ENCODE peak calls at places on chromosomes 4 and X, in eight cellular contexts. C is aorta; O is tibial nerve; J is HL-60; Y is CD8-positive, alpha-beta memory T cell; Z is tibial artery; U is vagina; Q is IMR-90. W is an unnamed sample.

GRCh38 chrX:132094169-132094568 is 33.7 kb downstream of the FRMD7 start:
- DNase-seq in C (no peak), O (no peak), J (no peak), Y (no peak), Z (no peak), U (no peak), Q (no peak), W (no peak)

GRCh38 chr4:65976287-65976686 is 306.0 kb upstream of the EPHA5 start:
- DNase-seq in C (no peak), O (no peak), J (no peak), Y (no peak), Z (no peak), U (no peak), Q (no peak), W (no peak)

GRCh38 chr4:147916351-147916750 is 184.5 kb downstream of the ARHGAP10 start:
- DNase-seq in C (no peak), O (no peak), J (no peak), Y (no peak), Z (no peak), U (no peak), Q (no peak), W (no peak)

GRCh38 chr4:87677731-87678130 is 27.7 kb downstream of the DMP1 start:
- DNase-seq in C (no peak), O (peak; percentile 49), J (no peak), Y (no peak), Z (no peak), U (no peak), Q (no peak), W (no peak)

GRCh38 chrX:120751683-120752082 is 121.8 kb upstream of the C1GALT1C1 start:
- DNase-seq in C (no peak), O (no peak), J (no peak), Y (no peak), Z (no peak), U (no peak), Q (no peak), W (no peak)

GRCh38 chrX:10199212-10199611 is 42.4 kb downstream of the CLCN4 start:
- DNase-seq in C (no peak), O (peak; percentile 45), J (peak; percentile 95), Y (no peak), Z (peak; percentile 69), U (no peak), Q (peak; percentile 67), W (no peak)

GRCh38 chrX:30657542-30658238 is 4.5 kb downstream of the GK start:
- DNase-seq in C (no peak), O (no peak), J (no peak), Y (no peak), Z (no peak), U (no peak), Q (peak; percentile 69), W (no peak)

GRCh38 chr4:39526810-39527295 is 386 bp downstream of the UGDH start:
- DNase-seq in C (no peak), O (peak; percentile 18), J (no peak), Y (peak; percentile 49), Z (no peak), U (peak; percentile 89), Q (no peak), W (no peak)

GRCh38 chr4:130210871-130211270 is 1114.9 kb downstream of the C4orf33 start:
- DNase-seq in C (no peak), O (no peak), J (no peak), Y (no peak), Z (no peak), U (no peak), Q (no peak), W (no peak)

GRCh38 chrX:16559206-16559619 is 90.7 kb upstream of the S100G start:
- DNase-seq in C (no peak), O (no peak), J (no peak), Y (no peak), Z (no peak), U (no peak), Q (peak; percentile 43), W (no peak)

GRCh38 chr4:88735554-88735953 is 37.9 kb upstream of the NAP1L5 start:
- DNase-seq in C (no peak), O (no peak), J (no peak), Y (no peak), Z (no peak), U (no peak), Q (peak; percentile 40), W (no peak)

GRCh38 chr4:3512279-3512678 is 19.9 kb downstream of the LRPAP1 start:
- DNase-seq in C (no peak), O (no peak), J (no peak), Y (no peak), Z (peak; percentile 82), U (no peak), Q (no peak), W (no peak)

GRCh38 chr4:169256101-169256612 is 14.6 kb downstream of the SH3RF1 start:
- DNase-seq in C (no peak), O (no peak), J (no peak), Y (no peak), Z (no peak), U (no peak), Q (peak; percentile 51), W (no peak)

GRCh38 chr4:53551963-53552362 is 39.3 kb downstream of the LNX1 start:
- DNase-seq in C (no peak), O (no peak), J (no peak), Y (no peak), Z (no peak), U (no peak), Q (no peak), W (no peak)

GRCh38 chrX:125436855-125437254 is 117.2 kb downstream of the TEX13C start:
- DNase-seq in C (no peak), O (no peak), J (peak; percentile 23), Y (no peak), Z (no peak), U (no peak), Q (no peak), W (no peak)

GRCh38 chrX:9466115-9466495 is 1.2 kb downstream of the TBL1X start:
- DNase-seq in C (peak; percentile 87), O (peak; percentile 16), J (no peak), Y (no peak), Z (peak; percentile 81), U (no peak), Q (peak; percentile 21), W (no peak)

GRCh38 chr4:6839579-6839978 is 57.1 kb downstream of the KIAA0232 start:
- DNase-seq in C (no peak), O (no peak), J (no peak), Y (no peak), Z (no peak), U (no peak), Q (no peak), W (no peak)
- H3K27ac ChIP-seq in C (no peak overlapping the region), O (no peak overlapping the region), J (no peak overlapping the region), Y (no peak overlapping the region), Z (peak overlapping the region; percentile 44), U (no peak overlapping the region), Q (no peak overlapping the region), W (no peak overlapping the region)

DNA sequence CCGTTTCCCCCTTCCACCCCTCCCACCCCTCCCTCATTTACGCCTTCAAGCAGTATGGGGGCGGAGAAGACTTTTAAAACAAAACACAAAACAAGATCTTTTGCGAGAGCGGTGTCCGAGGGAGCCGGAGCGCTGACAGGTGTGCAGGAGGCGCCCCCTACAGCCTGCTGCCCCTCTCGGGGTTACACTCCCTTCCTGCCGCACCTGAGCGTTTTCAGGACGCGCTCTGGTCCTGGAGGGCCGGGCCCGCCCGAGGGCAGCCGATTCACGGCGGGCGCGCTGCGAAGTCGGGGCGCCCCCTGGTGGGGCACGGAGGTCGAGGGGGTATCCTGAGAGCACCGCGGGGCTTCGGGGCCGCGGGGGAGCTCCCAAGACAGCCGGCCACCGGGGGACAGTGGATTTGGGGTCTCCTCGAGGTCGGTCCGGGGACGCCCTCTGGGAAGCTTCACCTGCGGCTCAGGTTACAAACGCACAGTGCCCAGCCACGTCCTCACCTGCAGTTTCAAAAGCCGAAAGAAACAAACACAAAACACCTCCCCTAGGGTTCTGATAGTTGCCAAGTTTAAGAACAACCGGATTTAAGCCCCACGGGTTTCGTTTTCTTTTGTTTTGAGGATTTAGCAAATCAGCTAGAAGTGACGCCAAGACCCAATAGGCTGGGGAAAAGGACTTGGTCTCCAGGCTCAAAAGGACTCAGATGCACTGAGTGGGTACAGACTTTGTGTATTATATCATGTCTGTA is 8.0 kb upstream of the NEUROG2 start:
- DNase-seq in C (peak; percentile 83), O (no peak), J (peak; percentile 58), Y (peak; percentile 79), Z (no peak), U (no peak), Q (no peak), W (no peak)
- H3K4me3 ChIP-seq in C (peak overlapping the region; percentile 3), O (peak overlapping the region; percentile 17), J (peak overlapping the region; percentile 48), Y (peak overlapping the region; percentile 68), Z (peak overlapping the region; percentile 20), U (peak overlapping the region; percentile 31), Q (peak overlapping the region; percentile 32), W (peak overlapping the region; percentile 57)

GRCh38 chr4:185104733-185105132 is 38.3 kb upstream of the SLC25A4 start:
- DNase-seq in C (no peak), O (no peak), J (no peak), Y (no peak), Z (no peak), U (no peak), Q (no peak), W (no peak)
- H3K27ac ChIP-seq in C (no peak overlapping the region), O (no peak overlapping the region), J (no peak overlapping the region), Y (no peak overlapping the region), Z (no peak overlapping the region), U (no peak overlapping the region), Q (no peak overlapping the region), W (no peak overlapping the region)

DNA sequence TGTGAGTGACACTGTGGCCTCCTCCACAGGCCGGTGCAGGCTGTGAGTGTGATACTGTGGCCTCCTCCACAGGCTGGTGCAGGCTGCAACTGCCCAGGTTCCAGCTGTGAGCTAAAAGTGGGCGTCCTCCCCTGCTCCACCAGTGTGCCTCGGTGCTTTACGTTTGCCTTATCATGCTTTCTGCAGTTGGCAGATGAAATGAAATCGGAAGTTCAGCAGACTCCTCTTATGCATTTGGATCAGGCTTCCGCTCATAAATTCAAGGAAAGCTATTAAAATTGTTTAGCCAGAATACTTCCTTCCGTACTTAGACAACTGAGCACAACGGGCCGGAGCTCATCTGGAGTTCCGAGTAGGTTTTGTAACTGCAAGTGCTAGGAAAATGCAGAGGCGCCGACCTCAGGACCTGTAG is 12.0 kb downstream of the CYP4V2 start:
- DNase-seq in C (no peak), O (no peak), J (no peak), Y (no peak), Z (no peak), U (no peak), Q (peak; percentile 12), W (no peak)
- H3K4me3 ChIP-seq in C (no peak overlapping the region), O (no peak overlapping the region), J (no peak overlapping the region), Y (no peak overlapping the region), Z (no peak overlapping the region), U (no peak overlapping the region), Q (no peak overlapping the region), W (no peak overlapping the region)